ENCODE peak calls at places on chromosomes 13 and 19, in nine cellular contexts. One of them, this sample, is unnamed.
A peak's percentile ranks its signal among the peaks of the same experiment; 100 is the strongest.

GRCh38 chr13:39874331-39875055 is 219.0 kb downstream of the COG6 start:
- DNase-seq in B cell: no peak
- DNase-seq in coronary artery: no peak
- DNase-seq in GM10248: no peak
- DNase-seq in activated CD8-positive, alpha-beta T cell treated with anti-CD3 and anti-CD28 coated beads for 36 hours: no peak
- DNase-seq in cardiac muscle cell: no peak
- DNase-seq in GM23338: no peak
- DNase-seq in body of pancreas: no peak
- DNase-seq in endothelial cell: no peak
- DNase-seq in this sample: no peak

GRCh38 chr13:102328909-102329308 is 72.9 kb downstream of the FGF14 start:
- DNase-seq in activated CD8-positive, alpha-beta T cell treated with anti-CD3 and anti-CD28 coated beads for 36 hours: no peak
- DNase-seq in B cell: no peak
- DNase-seq in cardiac muscle cell: no peak
- DNase-seq in body of pancreas: no peak
- DNase-seq in GM23338: no peak
- DNase-seq in coronary artery: no peak
- DNase-seq in GM10248: no peak
- DNase-seq in endothelial cell: no peak
- DNase-seq in this sample: no peak

GRCh38 chr13:21538753-21539152 is 65.2 kb downstream of the MICU2 start:
- DNase-seq in GM23338: no peak
- DNase-seq in activated CD8-positive, alpha-beta T cell treated with anti-CD3 and anti-CD28 coated beads for 36 hours: no peak
- DNase-seq in GM10248: no peak
- DNase-seq in endothelial cell: no peak
- DNase-seq in B cell: no peak
- DNase-seq in coronary artery: no peak
- DNase-seq in body of pancreas: no peak
- DNase-seq in cardiac muscle cell: no peak
- DNase-seq in this sample: no peak

GRCh38 chr13:113121928-113122420 is 625 bp upstream of the F10 start:
- DNase-seq in body of pancreas: peak; percentile 2
- DNase-seq in GM23338: no peak
- DNase-seq in endothelial cell: no peak
- DNase-seq in cardiac muscle cell: no peak
- DNase-seq in B cell: no peak
- DNase-seq in activated CD8-positive, alpha-beta T cell treated with anti-CD3 and anti-CD28 coated beads for 36 hours: no peak
- DNase-seq in GM10248: no peak
- DNase-seq in coronary artery: peak; percentile 71
- DNase-seq in this sample: no peak

GRCh38 chr13:107977175-107977574 is 238.2 kb downstream of the LIG4 start:
- DNase-seq in body of pancreas: no peak
- DNase-seq in coronary artery: no peak
- DNase-seq in GM23338: no peak
- DNase-seq in B cell: no peak
- DNase-seq in activated CD8-positive, alpha-beta T cell treated with anti-CD3 and anti-CD28 coated beads for 36 hours: no peak
- DNase-seq in endothelial cell: no peak
- DNase-seq in GM10248: no peak
- DNase-seq in cardiac muscle cell: no peak
- DNase-seq in this sample: no peak

GRCh38 chr13:51818771-51819511 is 15.0 kb upstream of the DHRS12 start:
- DNase-seq in endothelial cell: no peak
- DNase-seq in coronary artery: no peak
- DNase-seq in activated CD8-positive, alpha-beta T cell treated with anti-CD3 and anti-CD28 coated beads for 36 hours: peak; percentile 72
- DNase-seq in body of pancreas: no peak
- DNase-seq in B cell: no peak
- DNase-seq in cardiac muscle cell: peak; percentile 62
- DNase-seq in GM23338: no peak
- DNase-seq in GM10248: no peak
- DNase-seq in this sample: no peak

GRCh38 chr19:1112254-1113208 is 8.7 kb downstream of the GPX4 start:
- DNase-seq in B cell: no peak
- DNase-seq in cardiac muscle cell: no peak
- DNase-seq in coronary artery: no peak
- DNase-seq in endothelial cell: peak; percentile 45
- DNase-seq in activated CD8-positive, alpha-beta T cell treated with anti-CD3 and anti-CD28 coated beads for 36 hours: no peak
- DNase-seq in GM10248: no peak
- DNase-seq in body of pancreas: peak; percentile 45
- DNase-seq in GM23338: peak; percentile 83
- DNase-seq in this sample: no peak

GRCh38 chr19:17137417-17137816 is 61.8 kb downstream of the MYO9B start:
- DNase-seq in body of pancreas: no peak
- DNase-seq in GM23338: no peak
- DNase-seq in GM10248: no peak
- DNase-seq in endothelial cell: no peak
- DNase-seq in activated CD8-positive, alpha-beta T cell treated with anti-CD3 and anti-CD28 coated beads for 36 hours: no peak
- DNase-seq in B cell: no peak
- DNase-seq in cardiac muscle cell: no peak
- DNase-seq in coronary artery: no peak
- DNase-seq in this sample: no peak

GRCh38 chr13:44312898-44313551 is 60.6 kb upstream of the SERP2 start:
- DNase-seq in endothelial cell: no peak
- DNase-seq in GM23338: no peak
- DNase-seq in cardiac muscle cell: peak; percentile 64
- DNase-seq in coronary artery: peak; percentile 1
- DNase-seq in body of pancreas: no peak
- DNase-seq in activated CD8-positive, alpha-beta T cell treated with anti-CD3 and anti-CD28 coated beads for 36 hours: no peak
- DNase-seq in B cell: no peak
- DNase-seq in GM10248: no peak
- DNase-seq in this sample: no peak

GRCh38 chr13:57877596-57877995 is 246.1 kb downstream of the PCDH17 start:
- DNase-seq in coronary artery: no peak
- DNase-seq in B cell: no peak
- DNase-seq in GM23338: no peak
- DNase-seq in endothelial cell: no peak
- DNase-seq in cardiac muscle cell: no peak
- DNase-seq in activated CD8-positive, alpha-beta T cell treated with anti-CD3 and anti-CD28 coated beads for 36 hours: no peak
- DNase-seq in body of pancreas: no peak
- DNase-seq in GM10248: no peak
- DNase-seq in this sample: no peak

GRCh38 chr19:32404939-32405430 is 585 bp upstream of the DPY19L3 start:
- DNase-seq in activated CD8-positive, alpha-beta T cell treated with anti-CD3 and anti-CD28 coated beads for 36 hours: no peak
- DNase-seq in GM23338: no peak
- DNase-seq in cardiac muscle cell: peak; percentile 52
- DNase-seq in coronary artery: peak; percentile 86
- DNase-seq in B cell: no peak
- DNase-seq in GM10248: no peak
- DNase-seq in body of pancreas: peak; percentile 63
- DNase-seq in endothelial cell: peak; percentile 61
- DNase-seq in this sample: no peak

GRCh38 chr13:72149701-72150100 is 282.7 kb upstream of the DACH1 start:
- DNase-seq in body of pancreas: peak; percentile 10
- DNase-seq in GM10248: no peak
- DNase-seq in cardiac muscle cell: no peak
- DNase-seq in activated CD8-positive, alpha-beta T cell treated with anti-CD3 and anti-CD28 coated beads for 36 hours: no peak
- DNase-seq in endothelial cell: no peak
- DNase-seq in B cell: no peak
- DNase-seq in coronary artery: no peak
- DNase-seq in GM23338: no peak
- DNase-seq in this sample: no peak

GRCh38 chr19:33794578-33795369 is 1.9 kb upstream of the KCTD15 start:
- DNase-seq in cardiac muscle cell: peak; percentile 50
- DNase-seq in GM23338: peak; percentile 69
- DNase-seq in coronary artery: no peak
- DNase-seq in activated CD8-positive, alpha-beta T cell treated with anti-CD3 and anti-CD28 coated beads for 36 hours: no peak
- DNase-seq in body of pancreas: no peak
- DNase-seq in GM10248: no peak
- DNase-seq in endothelial cell: peak; percentile 35
- DNase-seq in B cell: no peak
- DNase-seq in this sample: no peak

DNA sequence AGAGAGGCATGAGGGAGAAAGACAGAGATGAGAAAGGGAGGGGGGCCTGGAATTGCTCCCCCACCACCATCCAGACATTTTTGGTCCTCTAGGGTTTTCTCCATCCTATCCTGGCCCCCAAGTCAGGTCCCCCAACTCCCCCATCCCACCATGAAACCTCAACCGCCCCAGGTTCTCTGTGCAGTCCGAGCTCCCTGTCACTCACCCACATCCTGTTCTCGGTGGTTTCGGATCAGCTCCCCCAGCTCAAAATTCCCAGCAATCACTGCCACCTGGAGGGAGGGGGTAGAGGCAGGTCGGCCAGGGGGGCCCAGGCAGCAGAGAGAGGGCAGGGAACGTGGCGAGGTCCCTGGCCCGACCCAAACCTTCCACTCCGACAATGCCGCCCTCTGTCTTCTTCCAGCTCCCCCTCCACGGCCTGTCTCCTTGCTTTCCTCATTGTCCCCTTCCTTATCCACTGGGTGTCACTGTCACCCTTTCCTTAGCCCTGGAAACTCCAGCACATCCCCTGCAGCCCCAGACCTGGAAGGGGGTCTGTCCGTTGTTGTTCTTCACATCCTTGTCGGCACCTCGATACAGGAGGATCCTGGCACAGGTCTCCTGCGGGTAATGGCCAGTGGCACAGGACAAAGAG is 15.6 kb downstream of the SHANK1 start:
- DNase-seq in GM10248: no peak
- DNase-seq in activated CD8-positive, alpha-beta T cell treated with anti-CD3 and anti-CD28 coated beads for 36 hours: no peak
- DNase-seq in body of pancreas: no peak
- DNase-seq in endothelial cell: no peak
- DNase-seq in GM23338: peak; percentile 73
- DNase-seq in coronary artery: no peak
- DNase-seq in B cell: no peak
- DNase-seq in cardiac muscle cell: peak; percentile 9
- DNase-seq in this sample: no peak
- TF ChIP-seq CTCF in GM10248: no peak
- TF ChIP-seq CTCF in activated CD8-positive, alpha-beta T cell treated with anti-CD3 and anti-CD28 coated beads for 36 hours: no peak
- TF ChIP-seq CTCF in body of pancreas: no peak
- TF ChIP-seq CTCF in endothelial cell: no peak
- TF ChIP-seq CTCF in GM23338: peak; percentile 57
- TF ChIP-seq CTCF in coronary artery: no peak
- TF ChIP-seq CTCF in B cell: no peak
- TF ChIP-seq CTCF in cardiac muscle cell: no peak
- TF ChIP-seq CTCF in this sample: no peak

DNA sequence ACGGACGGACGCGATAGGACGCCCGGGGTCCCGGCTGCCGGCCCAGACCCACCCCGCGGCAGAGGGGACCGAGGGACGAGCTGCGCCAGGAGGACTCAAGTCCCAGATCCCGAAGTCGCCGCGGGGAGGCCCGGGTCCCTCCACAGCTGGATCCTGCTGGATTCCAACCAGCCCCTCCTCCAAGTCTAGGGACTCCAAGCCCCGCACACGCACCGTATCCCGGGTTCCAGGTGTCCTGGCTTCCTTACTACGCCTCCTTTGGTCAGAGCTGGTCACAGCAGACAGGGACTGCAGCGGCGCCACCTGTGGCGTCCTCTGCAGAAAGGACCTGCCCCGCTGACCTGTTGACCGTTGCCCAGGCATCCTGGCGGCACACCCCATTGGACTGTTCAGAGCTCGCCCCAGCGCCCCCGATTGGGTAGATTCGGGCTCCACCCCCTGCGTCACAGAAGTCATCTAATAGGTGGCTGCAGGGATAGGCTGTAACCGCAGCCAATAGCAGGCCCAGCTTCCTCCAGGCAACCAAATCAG is 29.0 kb upstream of the ZNF709 start:
- DNase-seq in B cell: no peak
- DNase-seq in cardiac muscle cell: no peak
- DNase-seq in coronary artery: no peak
- DNase-seq in GM10248: no peak
- DNase-seq in endothelial cell: no peak
- DNase-seq in activated CD8-positive, alpha-beta T cell treated with anti-CD3 and anti-CD28 coated beads for 36 hours: no peak
- DNase-seq in body of pancreas: peak; percentile 44
- DNase-seq in GM23338: peak; percentile 75
- DNase-seq in this sample: no peak
- TF ChIP-seq CTCF in B cell: no peak
- TF ChIP-seq CTCF in cardiac muscle cell: no peak
- TF ChIP-seq CTCF in coronary artery: no peak
- TF ChIP-seq CTCF in GM10248: no peak
- TF ChIP-seq CTCF in endothelial cell: no peak
- TF ChIP-seq CTCF in activated CD8-positive, alpha-beta T cell treated with anti-CD3 and anti-CD28 coated beads for 36 hours: peak; percentile 16
- TF ChIP-seq CTCF in body of pancreas: no peak
- TF ChIP-seq CTCF in GM23338: peak; percentile 47
- TF ChIP-seq CTCF in this sample: no peak

DNA sequence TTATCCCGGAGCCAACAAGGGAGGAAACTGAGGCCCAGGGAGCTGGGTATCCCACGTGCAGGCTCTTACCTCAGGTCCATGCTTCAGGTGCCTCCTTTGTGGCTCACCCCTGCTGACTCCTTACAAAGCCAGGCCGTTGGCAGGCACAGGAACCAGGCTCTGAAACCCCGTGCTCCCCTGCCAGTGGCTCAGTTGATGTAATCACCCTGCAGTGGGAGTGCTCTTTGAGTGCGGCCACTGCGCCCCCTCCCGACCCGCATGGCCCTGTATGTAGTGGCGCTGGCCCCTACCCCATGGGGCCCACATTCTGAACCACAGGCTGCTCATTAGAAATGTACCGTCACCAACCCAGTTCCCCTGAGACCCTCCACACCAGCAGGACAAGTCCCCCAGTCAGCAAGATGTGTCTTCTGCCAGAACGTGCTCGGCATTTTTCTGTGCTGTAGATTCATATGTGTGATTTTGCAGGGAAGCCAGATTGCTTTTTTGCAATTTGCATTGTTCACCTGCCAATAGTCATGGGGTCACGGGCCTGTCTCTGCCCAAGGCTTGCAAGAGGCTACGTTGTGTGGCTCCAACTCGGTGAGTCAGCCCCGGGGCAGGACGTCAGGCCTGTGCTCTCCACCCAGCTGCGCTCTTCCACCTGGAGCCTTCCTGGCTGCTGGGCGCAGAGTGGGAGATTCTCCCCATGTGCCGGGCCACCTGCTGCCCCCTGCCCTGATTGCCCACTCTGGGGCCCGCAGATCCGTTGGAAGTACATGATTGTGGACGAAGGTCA is 60.3 kb downstream of the SMARCA4 start:
- DNase-seq in endothelial cell: no peak
- DNase-seq in cardiac muscle cell: no peak
- DNase-seq in GM10248: no peak
- DNase-seq in body of pancreas: no peak
- DNase-seq in B cell: no peak
- DNase-seq in coronary artery: no peak
- DNase-seq in activated CD8-positive, alpha-beta T cell treated with anti-CD3 and anti-CD28 coated beads for 36 hours: no peak
- DNase-seq in GM23338: no peak
- DNase-seq in this sample: no peak
- TF ChIP-seq CTCF in endothelial cell: no peak
- TF ChIP-seq CTCF in cardiac muscle cell: no peak
- TF ChIP-seq CTCF in GM10248: no peak
- TF ChIP-seq CTCF in body of pancreas: no peak
- TF ChIP-seq CTCF in B cell: no peak
- TF ChIP-seq CTCF in coronary artery: no peak
- TF ChIP-seq CTCF in activated CD8-positive, alpha-beta T cell treated with anti-CD3 and anti-CD28 coated beads for 36 hours: no peak
- TF ChIP-seq CTCF in GM23338: no peak
- TF ChIP-seq CTCF in this sample: peak; percentile 4

DNA sequence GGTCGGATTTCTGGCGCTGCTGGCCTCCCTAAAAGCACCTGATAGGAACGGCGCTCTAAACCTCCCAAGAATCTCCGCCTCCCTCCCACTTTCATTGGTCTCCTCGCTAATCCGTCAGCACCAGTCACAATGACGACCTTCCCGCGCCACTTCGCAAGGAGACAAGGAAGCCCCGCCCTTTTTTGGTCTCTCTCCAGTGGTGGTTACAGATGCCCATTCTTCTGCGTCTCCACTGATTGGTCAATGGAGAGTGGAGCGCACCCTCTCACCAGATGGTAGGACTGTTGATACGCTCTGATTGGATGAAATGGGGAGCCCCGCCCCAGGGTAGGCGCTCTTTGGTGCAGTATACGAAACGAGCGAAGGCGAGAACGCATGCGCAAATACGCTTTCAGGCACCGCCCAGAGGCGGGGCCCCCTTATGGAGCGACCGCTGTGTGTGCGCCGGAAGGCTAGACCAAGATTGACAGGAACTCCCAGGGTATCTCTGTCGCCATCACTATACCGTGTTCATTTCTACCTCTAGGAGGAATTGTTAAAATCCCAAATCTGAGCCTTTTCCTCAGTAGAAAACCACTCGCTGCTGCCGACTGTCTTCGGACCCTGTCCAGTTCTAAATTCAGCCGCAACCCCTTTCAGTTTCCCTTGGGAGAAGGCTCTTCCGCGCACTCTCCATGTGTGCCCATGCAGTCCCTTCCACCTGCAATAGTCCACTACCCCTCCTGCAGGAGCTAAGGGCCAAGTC is 617 bp upstream of the HNRNPL start:
- DNase-seq in GM23338: peak; percentile 100
- DNase-seq in activated CD8-positive, alpha-beta T cell treated with anti-CD3 and anti-CD28 coated beads for 36 hours: peak; percentile 100
- DNase-seq in cardiac muscle cell: peak; percentile 100
- DNase-seq in B cell: peak; percentile 99
- DNase-seq in body of pancreas: peak; percentile 100
- DNase-seq in GM10248: peak; percentile 93
- DNase-seq in endothelial cell: peak; percentile 94
- DNase-seq in coronary artery: peak; percentile 100
- DNase-seq in this sample: peak; percentile 97
- TF ChIP-seq CTCF in GM23338: no peak
- TF ChIP-seq CTCF in activated CD8-positive, alpha-beta T cell treated with anti-CD3 and anti-CD28 coated beads for 36 hours: no peak
- TF ChIP-seq CTCF in cardiac muscle cell: peak; percentile 2
- TF ChIP-seq CTCF in B cell: peak; percentile 14
- TF ChIP-seq CTCF in body of pancreas: peak; percentile 6
- TF ChIP-seq CTCF in GM10248: no peak
- TF ChIP-seq CTCF in endothelial cell: no peak
- TF ChIP-seq CTCF in coronary artery: peak; percentile 3
- TF ChIP-seq CTCF in this sample: no peak

This sample was measured in GM13977.